ENCODE peak calls at places on chromosomes 12 and 14, in eight cellular contexts. P is esophagus squamous epithelium, G is transverse colon, O is tibial nerve, E is heart left ventricle, C is endothelial cell of umbilical vein, Q is A549, N is thyroid gland. B is an unnamed sample.

GRCh38 chr12:123886931-123887582 is 85.6 kb downstream of the CCDC92 start:
- DNase-seq in P (no peak), G (peak; percentile 34), O (no peak), E (no peak), C (no peak), Q (no peak), N (no peak), B (no peak)

GRCh38 chr12:107845226-107845979 is 70.9 kb downstream of the ASCL4 start:
- DNase-seq in P (no peak), G (no peak), O (no peak), E (no peak), C (no peak), Q (no peak), N (no peak), B (no peak)

GRCh38 chr12:123034022-123034541 is 53.6 kb downstream of the ARL6IP4 start:
- DNase-seq in P (no peak), G (no peak), O (no peak), E (no peak), C (no peak), Q (no peak), N (no peak), B (peak; percentile 80)

GRCh38 chr14:81187832-81188522 is 32.8 kb downstream of the GTF2A1 start:
- DNase-seq in P (no peak), G (no peak), O (no peak), E (no peak), C (no peak), Q (no peak), N (no peak), B (no peak)

GRCh38 chr14:99233222-99234035 is 38.6 kb downstream of the BCL11B start:
- DNase-seq in P (no peak), G (no peak), O (no peak), E (no peak), C (no peak), Q (no peak), N (no peak), B (no peak)

GRCh38 chr14:101475468-101476257 is 85.6 kb upstream of the DIO3 start:
- DNase-seq in P (no peak), G (no peak), O (peak; percentile 57), E (no peak), C (no peak), Q (peak; percentile 85), N (no peak), B (no peak)

GRCh38 chr12:18546399-18546798 is 191.4 kb downstream of the PLCZ1 start:
- DNase-seq in P (no peak), G (no peak), O (no peak), E (no peak), C (no peak), Q (peak; percentile 7), N (peak; percentile 27), B (no peak)

GRCh38 chr14:77189479-77189878 is 7.9 kb downstream of the TMEM63C start:
- DNase-seq in P (no peak), G (no peak), O (no peak), E (no peak), C (no peak), Q (no peak), N (no peak), B (no peak)

GRCh38 chr12:95548056-95548538 is 3.2 kb downstream of the USP44 start:
- DNase-seq in P (no peak), G (peak; percentile 34), O (peak; percentile 19), E (no peak), C (peak; percentile 32), Q (no peak), N (peak; percentile 53), B (peak; percentile 41)

GRCh38 chr14:74667758-74668157 is 45.1 kb downstream of the AREL1 start:
- DNase-seq in P (no peak), G (no peak), O (no peak), E (no peak), C (peak; percentile 64), Q (no peak), N (no peak), B (no peak)

GRCh38 chr12:84642201-84642600 is 270.4 kb downstream of the SLC6A15 start:
- DNase-seq in P (no peak), G (no peak), O (no peak), E (no peak), C (no peak), Q (no peak), N (no peak), B (no peak)

GRCh38 chr12:46377678-46378077 is 5.1 kb upstream of the SLC38A2 start:
- DNase-seq in P (no peak), G (no peak), O (no peak), E (no peak), C (no peak), Q (no peak), N (no peak), B (peak; percentile 22)

GRCh38 chr12:39503445-39503844 is 60.5 kb upstream of the KIF21A start:
- DNase-seq in P (no peak), G (no peak), O (no peak), E (no peak), C (peak; percentile 48), Q (peak; percentile 53), N (no peak), B (no peak)

GRCh38 chr12:113689047-113689610 is 217.5 kb upstream of the LHX5 start:
- DNase-seq in P (no peak), G (no peak), O (no peak), E (no peak), C (no peak), Q (no peak), N (no peak), B (no peak)

GRCh38 chr12:94615284-94616216 is 34.8 kb downstream of the TMCC3 start:
- DNase-seq in P (no peak), G (peak; percentile 66), O (no peak), E (peak; percentile 38), C (peak; percentile 69), Q (peak; percentile 61), N (peak; percentile 71), B (peak; percentile 66)

GRCh38 chr14:63853831-63854293 is 1.1 kb downstream of the SYNE2 start:
- DNase-seq in P (no peak), G (peak; percentile 70), O (peak; percentile 52), E (peak; percentile 51), C (peak; percentile 80), Q (peak; percentile 60), N (peak; percentile 82), B (no peak)

GRCh38 chr14:51328089-51328941 is 88.3 kb downstream of the TMX1 start:
- DNase-seq in P (no peak), G (no peak), O (no peak), E (peak; percentile 39), C (peak; percentile 52), Q (peak; percentile 9), N (peak; percentile 32), B (no peak)

GRCh38 chr12:46770501-46771183 is 55.2 kb downstream of the SLC38A4 start:
- DNase-seq in P (no peak), G (no peak), O (no peak), E (peak; percentile 27), C (peak; percentile 39), Q (no peak), N (no peak), B (no peak)

GRCh38 chr12:100859063-100859627 is 64.6 kb downstream of the ANO4 start:
- DNase-seq in P (no peak), G (no peak), O (no peak), E (no peak), C (no peak), Q (no peak), N (no peak), B (no peak)

GRCh38 chr14:54803926-54804719 is 98.5 kb downstream of the GCH1 start:
- DNase-seq in P (no peak), G (no peak), O (no peak), E (no peak), C (no peak), Q (no peak), N (no peak), B (no peak)

GRCh38 chr14:54348001-54348611 is 48.7 kb upstream of the CDKN3 start:
- DNase-seq in P (no peak), G (no peak), O (peak; percentile 52), E (no peak), C (peak; percentile 63), Q (peak; percentile 51), N (no peak), B (peak; percentile 65)

GRCh38 chr14:66405158-66405557 is 81.0 kb upstream of the CCDC196 start:
- DNase-seq in P (no peak), G (no peak), O (no peak), E (no peak), C (no peak), Q (no peak), N (no peak), B (peak; percentile 37)

GRCh38 chr14:93957751-93958566 is 18.4 kb downstream of the ASB2 start:
- DNase-seq in P (no peak), G (no peak), O (no peak), E (peak; percentile 16), C (no peak), Q (no peak), N (no peak), B (no peak)
- TF ChIP-seq POLR2A in P (no peak), G (no peak), O (no peak), E (no peak), C (no peak), Q (no peak), N (no peak), B (no peak)

GRCh38 chr12:27711312-27711682 is 665 bp downstream of the MRPS35 start:
- DNase-seq in P (no peak), G (no peak), O (no peak), E (no peak), C (no peak), Q (peak; percentile 22), N (no peak), B (peak; percentile 56)
- TF ChIP-seq POLR2A in P (no peak), G (no peak), O (no peak), E (no peak), C (no peak), Q (no peak), N (no peak), B (no peak)

GRCh38 chr12:81542621-81543020 is 216.5 kb downstream of the PPFIA2 start:
- DNase-seq in P (no peak), G (no peak), O (no peak), E (no peak), C (no peak), Q (no peak), N (no peak), B (no peak)

GRCh38 chr12:81543621-81544139 is 215.5 kb downstream of the PPFIA2 start:
- DNase-seq in P (no peak), G (no peak), O (no peak), E (no peak), C (no peak), Q (no peak), N (no peak), B (no peak)

GRCh38 chr12:81546811-81547210 is 212.3 kb downstream of the PPFIA2 start:
- DNase-seq in P (no peak), G (no peak), O (no peak), E (no peak), C (no peak), Q (no peak), N (no peak), B (no peak)

DNA sequence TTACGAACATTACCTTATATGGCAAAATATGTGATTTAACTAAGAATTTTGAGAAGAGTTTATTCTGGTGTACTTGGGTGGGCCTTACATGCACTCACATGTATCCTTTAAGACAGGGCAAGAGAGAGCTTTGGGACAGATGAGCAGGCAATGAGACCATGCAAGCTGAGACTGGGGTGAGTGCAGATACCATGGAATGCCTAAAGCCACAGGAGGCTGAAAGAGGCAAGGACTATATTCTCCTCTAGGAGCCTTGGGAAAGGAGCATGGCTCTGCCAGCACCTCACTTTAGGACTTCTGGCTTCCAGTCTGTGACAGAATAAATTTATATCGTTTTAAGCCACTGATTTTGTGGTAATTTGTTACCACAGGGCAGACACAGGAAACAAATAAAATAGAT is 217.1 kb downstream of the PPFIA2 start:
- DNase-seq in P (no peak), G (no peak), O (no peak), E (no peak), C (no peak), Q (no peak), N (no peak), B (no peak)
- TF ChIP-seq POLR2A in P (no peak), G (no peak), O (no peak), E (no peak), C (no peak), Q (no peak), N (no peak), B (no peak)

GRCh38 chr12:6872073-6873048 is 742 bp downstream of the SPSB2 start:
- DNase-seq in P (no peak), G (peak; percentile 91), O (peak; percentile 84), E (peak; percentile 83), C (peak; percentile 82), Q (peak; percentile 81), N (peak; percentile 89), B (peak; percentile 85)
- TF ChIP-seq POLR2A in P (no peak), G (no peak), O (no peak), E (no peak), C (peak; percentile 65), Q (peak; percentile 59), N (no peak), B (no peak)